ENCODE peak calls at places on chromosome 21, in seven cellular contexts. One of them, this sample, is unnamed.

GRCh38 chr21:16358021-16358420 is 628.2 kb downstream of the USP25 start:
- DNase-seq in AG09319: no peak
- DNase-seq in activated naive CD8-positive, alpha-beta T cell treated with anti-CD3 and anti-CD28 coated beads, Interleukin-2, amount 10 ng/mL, durations not matched to agents 7 days and 5 days: no peak
- DNase-seq in AG08396: no peak
- DNase-seq in activated CD4-positive, alpha-beta T cell treated with anti-CD3 and anti-CD28 coated beads, Interleukin-2, amount 10 ng/mL, durations not matched to agents 7 days and 5 days: no peak
- DNase-seq in T1000: no peak
- DNase-seq in activated naive CD4-positive, alpha-beta T cell: no peak
- DNase-seq in this sample: no peak

GRCh38 chr21:32565856-32566465 is 19.4 kb downstream of the TCP10L start:
- DNase-seq in AG09319: no peak
- DNase-seq in activated naive CD8-positive, alpha-beta T cell treated with anti-CD3 and anti-CD28 coated beads, Interleukin-2, amount 10 ng/mL, durations not matched to agents 7 days and 5 days: no peak
- DNase-seq in AG08396: no peak
- DNase-seq in activated CD4-positive, alpha-beta T cell treated with anti-CD3 and anti-CD28 coated beads, Interleukin-2, amount 10 ng/mL, durations not matched to agents 7 days and 5 days: no peak
- DNase-seq in T1000: no peak
- DNase-seq in activated naive CD4-positive, alpha-beta T cell: no peak
- DNase-seq in this sample: no peak

GRCh38 chr21:37259426-37259825 is 7.7 kb downstream of the VPS26C start:
- DNase-seq in AG09319: no peak
- DNase-seq in activated naive CD8-positive, alpha-beta T cell treated with anti-CD3 and anti-CD28 coated beads, Interleukin-2, amount 10 ng/mL, durations not matched to agents 7 days and 5 days: no peak
- DNase-seq in AG08396: no peak
- DNase-seq in activated CD4-positive, alpha-beta T cell treated with anti-CD3 and anti-CD28 coated beads, Interleukin-2, amount 10 ng/mL, durations not matched to agents 7 days and 5 days: no peak
- DNase-seq in T1000: no peak
- DNase-seq in activated naive CD4-positive, alpha-beta T cell: no peak
- DNase-seq in this sample: no peak

GRCh38 chr21:28857720-28858119 is 135.0 kb downstream of the LTN1 start:
- DNase-seq in AG09319: no peak
- DNase-seq in activated naive CD8-positive, alpha-beta T cell treated with anti-CD3 and anti-CD28 coated beads, Interleukin-2, amount 10 ng/mL, durations not matched to agents 7 days and 5 days: no peak
- DNase-seq in AG08396: no peak
- DNase-seq in activated CD4-positive, alpha-beta T cell treated with anti-CD3 and anti-CD28 coated beads, Interleukin-2, amount 10 ng/mL, durations not matched to agents 7 days and 5 days: no peak
- DNase-seq in T1000: no peak
- DNase-seq in activated naive CD4-positive, alpha-beta T cell: no peak
- DNase-seq in this sample: no peak

GRCh38 chr21:43369124-43369523 is 57.8 kb downstream of the SIK1 start:
- DNase-seq in AG09319: no peak
- DNase-seq in activated naive CD8-positive, alpha-beta T cell treated with anti-CD3 and anti-CD28 coated beads, Interleukin-2, amount 10 ng/mL, durations not matched to agents 7 days and 5 days: no peak
- DNase-seq in AG08396: peak
- DNase-seq in activated CD4-positive, alpha-beta T cell treated with anti-CD3 and anti-CD28 coated beads, Interleukin-2, amount 10 ng/mL, durations not matched to agents 7 days and 5 days: no peak
- DNase-seq in T1000: no peak
- DNase-seq in activated naive CD4-positive, alpha-beta T cell: no peak
- DNase-seq in this sample: no peak

GRCh38 chr21:15124731-15125130 is 59.9 kb upstream of the NRIP1 start:
- DNase-seq in AG09319: no peak
- DNase-seq in activated naive CD8-positive, alpha-beta T cell treated with anti-CD3 and anti-CD28 coated beads, Interleukin-2, amount 10 ng/mL, durations not matched to agents 7 days and 5 days: no peak
- DNase-seq in AG08396: no peak
- DNase-seq in activated CD4-positive, alpha-beta T cell treated with anti-CD3 and anti-CD28 coated beads, Interleukin-2, amount 10 ng/mL, durations not matched to agents 7 days and 5 days: no peak
- DNase-seq in T1000: no peak
- DNase-seq in activated naive CD4-positive, alpha-beta T cell: no peak
- DNase-seq in this sample: no peak

GRCh38 chr21:15031790-15032357 is 32.9 kb downstream of the NRIP1 start:
- DNase-seq in AG09319: no peak
- DNase-seq in activated naive CD8-positive, alpha-beta T cell treated with anti-CD3 and anti-CD28 coated beads, Interleukin-2, amount 10 ng/mL, durations not matched to agents 7 days and 5 days: no peak
- DNase-seq in AG08396: no peak
- DNase-seq in activated CD4-positive, alpha-beta T cell treated with anti-CD3 and anti-CD28 coated beads, Interleukin-2, amount 10 ng/mL, durations not matched to agents 7 days and 5 days: no peak
- DNase-seq in T1000: no peak
- DNase-seq in activated naive CD4-positive, alpha-beta T cell: no peak
- DNase-seq in this sample: no peak

GRCh38 chr21:17270234-17270633 is 242.6 kb upstream of the CXADR start:
- DNase-seq in AG09319: peak
- DNase-seq in activated naive CD8-positive, alpha-beta T cell treated with anti-CD3 and anti-CD28 coated beads, Interleukin-2, amount 10 ng/mL, durations not matched to agents 7 days and 5 days: no peak
- DNase-seq in AG08396: peak
- DNase-seq in activated CD4-positive, alpha-beta T cell treated with anti-CD3 and anti-CD28 coated beads, Interleukin-2, amount 10 ng/mL, durations not matched to agents 7 days and 5 days: no peak
- DNase-seq in T1000: no peak
- DNase-seq in activated naive CD4-positive, alpha-beta T cell: no peak
- DNase-seq in this sample: peak

GRCh38 chr21:44370027-44370735 is 16.8 kb downstream of the TRPM2 start:
- DNase-seq in AG09319: no peak
- DNase-seq in activated naive CD8-positive, alpha-beta T cell treated with anti-CD3 and anti-CD28 coated beads, Interleukin-2, amount 10 ng/mL, durations not matched to agents 7 days and 5 days: peak
- DNase-seq in AG08396: peak
- DNase-seq in activated CD4-positive, alpha-beta T cell treated with anti-CD3 and anti-CD28 coated beads, Interleukin-2, amount 10 ng/mL, durations not matched to agents 7 days and 5 days: no peak
- DNase-seq in T1000: peak
- DNase-seq in activated naive CD4-positive, alpha-beta T cell: no peak
- DNase-seq in this sample: no peak

GRCh38 chr21:30348506-30348905 is at the start of gene KRTAP23-1:
- DNase-seq in AG09319: no peak
- DNase-seq in activated naive CD8-positive, alpha-beta T cell treated with anti-CD3 and anti-CD28 coated beads, Interleukin-2, amount 10 ng/mL, durations not matched to agents 7 days and 5 days: no peak
- DNase-seq in AG08396: no peak
- DNase-seq in activated CD4-positive, alpha-beta T cell treated with anti-CD3 and anti-CD28 coated beads, Interleukin-2, amount 10 ng/mL, durations not matched to agents 7 days and 5 days: no peak
- DNase-seq in T1000: no peak
- DNase-seq in activated naive CD4-positive, alpha-beta T cell: no peak
- DNase-seq in this sample: no peak

GRCh38 chr21:29091032-29091431 is 17.6 kb upstream of the CCT8 start:
- DNase-seq in AG09319: peak
- DNase-seq in activated naive CD8-positive, alpha-beta T cell treated with anti-CD3 and anti-CD28 coated beads, Interleukin-2, amount 10 ng/mL, durations not matched to agents 7 days and 5 days: no peak
- DNase-seq in AG08396: peak
- DNase-seq in activated CD4-positive, alpha-beta T cell treated with anti-CD3 and anti-CD28 coated beads, Interleukin-2, amount 10 ng/mL, durations not matched to agents 7 days and 5 days: no peak
- DNase-seq in T1000: no peak
- DNase-seq in activated naive CD4-positive, alpha-beta T cell: no peak
- DNase-seq in this sample: no peak

This sample was measured in MM.1S.